ENCODE peak calls at places on chromosomes 1 and 21, in five cellular contexts. One of them, this sample, is unnamed.

GRCh38 chr1:54998677-54999076 is at the start of gene BSND:
- DNase-seq in IMR-90: no peak
- DNase-seq in neural progenitor cell: no peak
- DNase-seq in EH: no peak
- DNase-seq in glutamatergic neuron: no peak
- DNase-seq in this sample: no peak

GRCh38 chr1:119091618-119092017 is 48.8 kb downstream of the WARS2 start:
- DNase-seq in EH: no peak
- DNase-seq in glutamatergic neuron: no peak
- DNase-seq in neural progenitor cell: no peak
- DNase-seq in IMR-90: no peak
- DNase-seq in this sample: peak

GRCh38 chr1:210340311-210340710 is 11.6 kb downstream of the HHAT start:
- DNase-seq in EH: no peak
- DNase-seq in glutamatergic neuron: no peak
- DNase-seq in IMR-90: no peak
- DNase-seq in neural progenitor cell: no peak
- DNase-seq in this sample: no peak

GRCh38 chr21:37551406-37552355 is 185.1 kb downstream of the DYRK1A start:
- DNase-seq in IMR-90: no peak
- DNase-seq in glutamatergic neuron: no peak
- DNase-seq in EH: peak
- DNase-seq in neural progenitor cell: no peak
- DNase-seq in this sample: no peak

GRCh38 chr1:147647796-147648633 is 22.3 kb downstream of the ACP6 start:
- DNase-seq in IMR-90: no peak
- DNase-seq in glutamatergic neuron: no peak
- DNase-seq in neural progenitor cell: no peak
- DNase-seq in EH: no peak
- DNase-seq in this sample: peak

GRCh38 chr1:67390041-67390887 is 39.9 kb downstream of the SERBP1 start:
- DNase-seq in neural progenitor cell: no peak
- DNase-seq in EH: peak
- DNase-seq in IMR-90: peak
- DNase-seq in glutamatergic neuron: no peak
- DNase-seq in this sample: no peak

GRCh38 chr1:89203166-89203565 is 4.4 kb upstream of the GBP4 start:
- DNase-seq in EH: peak
- DNase-seq in IMR-90: no peak
- DNase-seq in glutamatergic neuron: no peak
- DNase-seq in neural progenitor cell: no peak
- DNase-seq in this sample: no peak

GRCh38 chr21:46110499-46111192 is 12.7 kb downstream of the COL6A2 start:
- DNase-seq in neural progenitor cell: no peak
- DNase-seq in EH: no peak
- DNase-seq in glutamatergic neuron: peak
- DNase-seq in IMR-90: no peak
- DNase-seq in this sample: no peak

GRCh38 chr21:35503646-35504045 is 454.5 kb upstream of the RUNX1 start:
- DNase-seq in IMR-90: peak
- DNase-seq in neural progenitor cell: peak
- DNase-seq in glutamatergic neuron: no peak
- DNase-seq in EH: peak
- DNase-seq in this sample: no peak

GRCh38 chr1:234926252-234926573 is 202.4 kb downstream of the TOMM20 start:
- DNase-seq in IMR-90: no peak
- DNase-seq in glutamatergic neuron: no peak
- DNase-seq in neural progenitor cell: no peak
- DNase-seq in EH: no peak
- DNase-seq in this sample: no peak

GRCh38 chr1:22074803-22075202 is 22.3 kb downstream of the CDC42 start:
- DNase-seq in EH: no peak
- DNase-seq in neural progenitor cell: no peak
- DNase-seq in glutamatergic neuron: no peak
- DNase-seq in IMR-90: no peak
- DNase-seq in this sample: no peak

GRCh38 chr1:210477328-210477924 is 148.7 kb downstream of the HHAT start:
- DNase-seq in neural progenitor cell: no peak
- DNase-seq in IMR-90: peak
- DNase-seq in glutamatergic neuron: no peak
- DNase-seq in EH: peak
- DNase-seq in this sample: peak

GRCh38 chr1:3668148-3668547 is 15.8 kb downstream of the TP73 start:
- DNase-seq in glutamatergic neuron: peak
- DNase-seq in neural progenitor cell: no peak
- DNase-seq in IMR-90: no peak
- DNase-seq in EH: no peak
- DNase-seq in this sample: no peak

GRCh38 chr1:245261786-245262185 is 107.0 kb downstream of the KIF26B start:
- DNase-seq in IMR-90: no peak
- DNase-seq in neural progenitor cell: no peak
- DNase-seq in glutamatergic neuron: no peak
- DNase-seq in EH: no peak
- DNase-seq in this sample: no peak

This sample was measured in NCI-H82.